ENCODE peak calls at places on chromosomes 3 and 15, in four cellular contexts. W is astrocyte of the spinal cord, I is germinal center, S is stomach. C is an unnamed sample.

GRCh38 chr3:93910085-93910484 is 63.6 kb downstream of the PROS1 start:
- DNase-seq in I (no peak), S (no peak), W (no peak), C (no peak)

GRCh38 chr3:114668099-114668498 is 374.3 kb downstream of the TIGIT start:
- DNase-seq in S (no peak), I (no peak), W (no peak), C (no peak)

GRCh38 chr15:61890106-61890505 is 170.1 kb downstream of the VPS13C start:
- DNase-seq in I (no peak), W (no peak), S (no peak), C (no peak)

GRCh38 chr3:183484676-183485075 is 56.3 kb upstream of the MCF2L2 start:
- DNase-seq in I (no peak), S (no peak), W (no peak), C (no peak)

GRCh38 chr15:52392008-52392687 is 96.5 kb upstream of the MYO5C start:
- DNase-seq in S (no peak), I (no peak), W (no peak), C (no peak)

GRCh38 chr3:72664171-72664570 is 184.1 kb downstream of the SHQ1 start:
- DNase-seq in I (no peak), W (no peak), S (no peak), C (no peak)

GRCh38 chr15:63979227-63979793 is 67.0 kb downstream of the DAPK2 start:
- DNase-seq in W (no peak), I (no peak), S (no peak), C (no peak)

GRCh38 chr15:67382723-67383122 is 128.1 kb downstream of the IQCH start:
- DNase-seq in I (no peak), W (no peak), S (no peak), C (no peak)

C was measured in GM10248.